ENCODE peak calls at places on chromosomes 7 and 10, in six cellular contexts. H is H4; O is T-cell; R is activated T-cell treated with anti-CD3 and anti-CD28 coated beads, Interleukin-2, amount 50 U/mL, for 72 hours; I is left ventricle myocardium inferior; Y is BJ. B is an unnamed sample.

GRCh38 chr7:901388-902154 is 25.2 kb downstream of the GET4 start:
- DNase-seq in Y (peak), O (no peak), H (peak), R (peak), I (peak), B (peak)

GRCh38 chr10:103096130-103096529 is 96.9 kb downstream of the NT5C2 start:
- DNase-seq in I (no peak), H (no peak), R (no peak), O (no peak), Y (no peak), B (no peak)

GRCh38 chr7:21318190-21318915 is 109.5 kb upstream of the SP4 start:
- DNase-seq in I (no peak), Y (no peak), H (no peak), O (no peak), R (no peak), B (no peak)

GRCh38 chr10:58137813-58138212 is 129.9 kb downstream of the IPMK start:
- DNase-seq in R (no peak), I (no peak), O (no peak), H (no peak), Y (no peak), B (no peak)

GRCh38 chr7:2688409-2689342 is 674 bp downstream of the AMZ1 start:
- DNase-seq in I (no peak), R (no peak), O (no peak), H (no peak), Y (no peak), B (no peak)

GRCh38 chr10:43304687-43305333 is 37.9 kb upstream of the RASGEF1A start:
- DNase-seq in Y (no peak), I (peak), O (peak), H (no peak), R (peak), B (peak)

GRCh38 chr10:78868456-78868855 is 200.3 kb upstream of the ZMIZ1 start:
- DNase-seq in R (no peak), Y (no peak), O (no peak), I (no peak), H (no peak), B (no peak)

GRCh38 chr10:12194752-12195271 is 879 bp downstream of the NUDT5 start:
- DNase-seq in R (peak), O (peak), Y (no peak), H (no peak), I (peak), B (no peak)

GRCh38 chr7:47724335-47724982 is 142.5 kb upstream of the TNS3 start:
- DNase-seq in H (peak), Y (peak), R (no peak), O (no peak), I (no peak), B (no peak)

GRCh38 chr7:115995701-115996100 is 34.9 kb downstream of the TFEC start:
- DNase-seq in O (no peak), I (no peak), R (no peak), Y (no peak), H (no peak), B (no peak)

GRCh38 chr7:115678049-115678982 is 352.2 kb downstream of the TFEC start:
- DNase-seq in H (peak), O (no peak), Y (peak), R (no peak), I (no peak), B (no peak)

GRCh38 chr7:39613577-39613976 is 9.8 kb upstream of the RALA start:
- DNase-seq in R (no peak), I (no peak), O (no peak), Y (no peak), H (no peak), B (no peak)

GRCh38 chr7:6652446-6653011 is 15.4 kb downstream of the ZNF316 start:
- DNase-seq in I (no peak), Y (no peak), R (no peak), H (no peak), O (no peak), B (no peak)

GRCh38 chr7:542935-543789 is 23.5 kb upstream of the PDGFA start:
- DNase-seq in I (no peak), R (peak), Y (peak), O (no peak), H (peak), B (no peak)

GRCh38 chr10:10788761-10789160 is 228.9 kb upstream of the CELF2 start:
- DNase-seq in I (no peak), H (no peak), O (no peak), Y (no peak), R (no peak), B (no peak)

GRCh38 chr10:21524526-21525366 is 736 bp downstream of the SKIDA1 start:
- DNase-seq in R (no peak), Y (no peak), H (no peak), O (no peak), I (no peak), B (no peak)

GRCh38 chr10:95560288-95561199 is 627 bp downstream of the SORBS1 start:
- DNase-seq in I (peak), O (peak), H (no peak), R (peak), Y (no peak), B (peak)

GRCh38 chr10:79316671-79317431 is 30.4 kb upstream of the PPIF start:
- DNase-seq in H (peak), Y (no peak), I (no peak), R (peak), O (no peak), B (no peak)

GRCh38 chr7:115350764-115351163 is 428.9 kb downstream of the MDFIC start:
- DNase-seq in R (no peak), I (no peak), H (no peak), Y (no peak), O (no peak), B (no peak)